ENCODE peak calls at places on chromosomes 2 and 18, in ten cellular contexts. F is Caco-2, M is DND-41, T is iPS DF 6.9, K is neural progenitor cell, C is right lobe of liver, D is stomach, P is tibial artery, R is GM23248, W is lower lobe of right lung. H is an unnamed sample. For H3K4me1 and H3K36me3, the result is how much of the 10 kb centered on the place peaks cover.

GRCh38 chr2:236972491-236973379 is 113.0 kb upstream of the COPS8 start:
- DNase-seq in F (peak), M (no peak), T (no peak), K (peak), C (no peak), D (no peak), P (no peak), R (peak), W (no peak), H (peak)

GRCh38 chr2:147135401-147135800 is 709.4 kb upstream of the ACVR2A start:
- DNase-seq in F (no peak), M (no peak), T (no peak), K (no peak), C (no peak), D (no peak), P (no peak), R (no peak), W (no peak), H (no peak)

GRCh38 chr2:235734168-235734567 is 240.3 kb downstream of the AGAP1 start:
- DNase-seq in F (no peak), M (no peak), T (no peak), K (no peak), C (no peak), D (no peak), P (no peak), R (no peak), W (no peak), H (no peak)

GRCh38 chr2:69450735-69451416 is 13.6 kb upstream of the NFU1 start:
- DNase-seq in F (peak), M (no peak), T (no peak), K (no peak), C (no peak), D (no peak), P (no peak), R (no peak), W (no peak), H (no peak)

GRCh38 chr2:46036929-46037328 is 260.3 kb upstream of the EPAS1 start:
- DNase-seq in F (no peak), M (no peak), T (no peak), K (no peak), C (no peak), D (no peak), P (no peak), R (peak), W (no peak), H (peak)

GRCh38 chr2:62415019-62415431 is 91.0 kb downstream of the TMEM17 start:
- DNase-seq in F (no peak), M (no peak), T (no peak), K (no peak), C (no peak), D (no peak), P (no peak), R (no peak), W (no peak), H (no peak)

GRCh38 chr18:27750014-27750413 is 426.9 kb downstream of the CDH2 start:
- DNase-seq in F (peak), M (peak), T (peak), K (peak), C (no peak), D (peak), P (no peak), R (peak), W (no peak), H (peak)

GRCh38 chr2:134167015-134167414 is 86.9 kb upstream of the MGAT5 start:
- DNase-seq in F (no peak), M (no peak), T (no peak), K (no peak), C (no peak), D (no peak), P (no peak), R (peak), W (no peak), H (peak)

GRCh38 chr2:95760839-95761525 is 169.2 kb downstream of the TRIM43 start:
- DNase-seq in F (no peak), M (no peak), T (no peak), K (no peak), C (no peak), D (no peak), P (no peak), R (peak), W (no peak), H (peak)

GRCh38 chr2:240169486-240170353 is 29.3 kb upstream of the OTOS start:
- DNase-seq in F (no peak), M (no peak), T (no peak), K (no peak), C (peak), D (no peak), P (peak), R (no peak), W (no peak), H (no peak)

GRCh38 chr2:30661173-30662107 is 145.8 kb downstream of the CAPN13 start:
- DNase-seq in F (no peak), M (no peak), T (no peak), K (no peak), C (no peak), D (no peak), P (no peak), R (no peak), W (no peak), H (peak)

GRCh38 chr2:176398783-176399182 is 129.5 kb downstream of the MTX2 start:
- DNase-seq in F (no peak), M (no peak), T (no peak), K (no peak), C (no peak), D (no peak), P (no peak), R (peak), W (no peak), H (peak)

GRCh38 chr2:56009758-56010534 is 86.4 kb upstream of the EFEMP1 start:
- DNase-seq in F (peak), M (no peak), T (no peak), K (peak), C (no peak), D (no peak), P (no peak), R (peak), W (no peak), H (peak)

GRCh38 chr2:57460875-57461274 is 585.7 kb upstream of the VRK2 start:
- DNase-seq in F (no peak), M (no peak), T (no peak), K (no peak), C (no peak), D (no peak), P (no peak), R (no peak), W (no peak), H (no peak)

GRCh38 chr2:208101716-208102631 is 22.4 kb downstream of the CRYGD start:
- DNase-seq in F (peak), M (no peak), T (no peak), K (peak), C (no peak), D (no peak), P (no peak), R (peak), W (no peak), H (peak)

GRCh38 chr2:57906152-57906732 is 140.4 kb upstream of the VRK2 start:
- DNase-seq in F (peak), M (no peak), T (peak), K (peak), C (no peak), D (no peak), P (no peak), R (peak), W (no peak), H (peak)

GRCh38 chr2:237361194-237361986 is 52.6 kb downstream of the COL6A3 start:
- DNase-seq in F (no peak), M (no peak), T (no peak), K (no peak), C (no peak), D (no peak), P (no peak), R (peak), W (no peak), H (peak)

GRCh38 chr2:233426619-233427342 is 72.5 kb downstream of the DGKD start:
- DNase-seq in F (no peak), M (no peak), T (no peak), K (no peak), C (no peak), D (peak), P (peak), R (peak), W (no peak), H (peak)

GRCh38 chr2:204576580-204576979 is 31.3 kb downstream of the PARD3B start:
- DNase-seq in F (no peak), M (no peak), T (no peak), K (no peak), C (no peak), D (no peak), P (no peak), R (peak), W (no peak), H (peak)

GRCh38 chr18:916562-916961 is 11.9 kb downstream of the ADCYAP1 start:
- DNase-seq in F (no peak), M (no peak), T (no peak), K (no peak), C (no peak), D (no peak), P (no peak), R (no peak), W (no peak), H (no peak)

DNA sequence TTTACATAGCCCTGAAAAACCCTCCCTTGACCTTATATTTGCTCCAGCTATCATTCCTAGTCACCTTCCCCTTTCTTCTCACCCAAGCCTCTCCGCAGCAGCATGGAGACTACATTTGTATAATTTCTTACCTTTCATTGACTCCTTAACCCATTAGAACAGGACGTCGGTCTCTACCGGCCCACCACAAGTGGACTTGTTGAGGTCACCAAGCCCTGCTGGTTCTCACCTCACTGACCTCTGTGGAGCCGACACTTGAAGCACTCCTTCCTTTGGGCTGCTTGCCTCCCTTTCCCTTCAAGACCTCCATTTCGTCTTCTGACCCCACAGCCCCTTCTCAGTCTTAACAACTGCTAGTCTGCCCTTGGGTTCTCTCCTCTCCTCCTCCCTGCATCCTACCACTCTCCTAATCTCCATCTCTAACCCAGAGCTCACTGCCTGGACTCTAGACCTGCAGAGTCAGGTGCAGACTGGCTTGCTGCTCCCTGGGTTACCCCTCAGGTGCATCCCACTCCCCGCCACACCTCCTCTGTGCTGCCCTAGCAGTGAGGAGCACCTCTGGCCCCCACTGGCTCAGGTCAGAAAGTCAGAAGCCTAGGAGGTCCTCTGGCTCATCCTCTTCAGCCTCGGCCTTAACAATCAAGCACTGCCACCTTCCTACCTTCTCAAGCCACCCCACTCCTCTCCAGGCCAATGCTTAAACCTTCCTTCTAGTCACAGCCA is 5.3 kb upstream of the SFXN5 start:
- DNase-seq in F (no peak), M (no peak), T (no peak), K (no peak), C (no peak), D (no peak), P (peak), R (no peak), W (no peak), H (no peak)
- H3K4me1 ChIP-seq in F (under half), M (under half), T (under half), K (under half), C (under half), D (under half), P (under half), R (under half), W (under half), H (under half)

GRCh38 chr18:45686892-45687611 is 36.9 kb upstream of the SLC14A1 start:
- DNase-seq in F (no peak), M (peak), T (no peak), K (no peak), C (no peak), D (no peak), P (no peak), R (no peak), W (peak), H (no peak)
- H3K4me3 ChIP-seq in F (no peak), M (no peak), T (no peak), K (no peak), C (no peak), D (no peak), P (no peak), R (no peak), W (peak), H (no peak)

DNA sequence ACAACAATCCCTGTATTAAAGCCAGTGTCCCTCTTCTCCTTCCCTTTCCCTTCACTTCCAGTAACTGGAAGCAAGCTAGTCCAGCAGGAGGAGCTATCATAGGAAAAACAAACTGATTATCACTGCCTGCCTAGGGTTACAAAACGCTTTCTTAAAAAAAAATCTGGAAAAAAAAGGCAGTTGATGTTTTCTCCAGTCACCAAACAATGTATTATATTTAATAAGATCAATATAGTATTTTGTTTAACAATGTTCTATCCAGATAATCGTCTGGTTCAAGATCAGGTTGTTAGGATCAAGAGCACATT is 78.8 kb upstream of the ITGB6 start:
- DNase-seq in F (no peak), M (no peak), T (no peak), K (peak), C (no peak), D (no peak), P (no peak), R (peak), W (no peak), H (no peak)
- H3K36me3 ChIP-seq in F (under half), M (half or more), T (under half), K (under half), C (under half), D (under half), P (half or more), R (half or more), W (half or more), H (half or more)

GRCh38 chr2:201860541-201861154 is 54.3 kb downstream of the CDK15 start:
- DNase-seq in F (peak), M (peak), T (peak), K (peak), C (no peak), D (peak), P (no peak), R (peak), W (no peak), H (peak)
- H3K4me1 ChIP-seq in F (under half), M (under half), T (under half), K (under half), C (under half), D (under half), P (under half), R (under half), W (under half), H (under half)

DNA sequence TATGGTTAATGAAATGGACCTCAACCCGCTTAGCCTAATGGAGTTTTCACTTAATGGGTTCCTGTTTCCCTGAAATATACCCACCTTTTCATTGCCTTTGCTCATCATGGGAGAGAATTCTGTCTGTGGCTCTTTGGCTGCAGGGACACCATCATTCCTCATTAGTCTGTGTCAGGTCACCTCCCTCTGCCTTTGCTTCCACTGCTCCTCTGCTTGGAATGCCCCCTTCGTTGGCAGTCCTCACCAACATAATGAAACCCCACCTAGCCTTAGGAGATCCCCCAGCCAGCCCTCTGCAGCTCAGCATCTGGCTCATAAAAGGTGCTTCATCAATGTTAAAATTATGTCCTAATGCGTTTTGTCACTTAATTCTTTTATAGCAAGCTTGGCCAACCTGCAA is 44.1 kb upstream of the DYNC2LI1 start:
- DNase-seq in F (no peak), M (no peak), T (no peak), K (no peak), C (no peak), D (no peak), P (no peak), R (no peak), W (no peak), H (no peak)
- H3K4me3 ChIP-seq in F (no peak), M (no peak), T (no peak), K (no peak), C (no peak), D (no peak), P (no peak), R (no peak), W (no peak), H (no peak)

H was measured in astrocyte.